ENCODE peak calls at places on chromosomes 4 and X, in nine cellular contexts. Y, C, I, X, L, D, H, V and T are unnamed samples.

GRCh38 chr4:159390648-159391047 is 287.8 kb downstream of the RAPGEF2 start:
- DNase-seq in Y (no peak), C (peak; percentile 100), I (peak; percentile 99), X (peak; percentile 48), L (peak; percentile 63), D (peak; percentile 94), H (peak; percentile 80), V (peak; percentile 99), T (peak; percentile 97)

GRCh38 chrX:48911407-48912182 is at the start of gene SLC35A2:
- DNase-seq in Y (peak; percentile 86), C (peak; percentile 77), I (peak; percentile 80), X (peak; percentile 85), L (peak; percentile 77), D (peak; percentile 75), H (peak; percentile 81), V (peak; percentile 66), T (peak; percentile 84)

GRCh38 chr4:7326306-7326692 is 108.4 kb downstream of the PSAPL1 start:
- DNase-seq in Y (no peak), C (no peak), I (no peak), X (no peak), L (no peak), D (no peak), H (no peak), V (no peak), T (no peak)

GRCh38 chr4:173735055-173735454 is 205.0 kb upstream of the HAND2 start:
- DNase-seq in Y (no peak), C (no peak), I (peak; percentile 29), X (no peak), L (no peak), D (no peak), H (peak; percentile 60), V (no peak), T (no peak)

GRCh38 chr4:100823066-100823992 is 305.5 kb upstream of the EMCN start:
- DNase-seq in Y (no peak), C (peak; percentile 76), I (peak; percentile 68), X (peak; percentile 82), L (peak; percentile 26), D (no peak), H (peak; percentile 7), V (peak; percentile 68), T (peak; percentile 71)

GRCh38 chr4:78584863-78585576 is 33.5 kb downstream of the ANXA3 start:
- DNase-seq in Y (no peak), C (no peak), I (no peak), X (peak; percentile 12), L (no peak), D (no peak), H (peak; percentile 44), V (peak; percentile 29), T (no peak)

GRCh38 chr4:113683143-113683542 is 78.4 kb downstream of the CAMK2D start:
- DNase-seq in Y (no peak), C (no peak), I (peak; percentile 45), X (no peak), L (no peak), D (no peak), H (no peak), V (no peak), T (no peak)

GRCh38 chr4:158316264-158316663 is 106.0 kb downstream of the TMEM144 start:
- DNase-seq in Y (no peak), C (peak; percentile 69), I (no peak), X (no peak), L (no peak), D (no peak), H (peak; percentile 51), V (peak; percentile 60), T (no peak)

GRCh38 chrX:67674741-67675140 is 130.9 kb downstream of the AR start:
- DNase-seq in Y (no peak), C (no peak), I (no peak), X (no peak), L (no peak), D (no peak), H (no peak), V (no peak), T (no peak)

GRCh38 chr4:176222149-176222548 is 26.8 kb upstream of the SPATA4 start:
- DNase-seq in Y (no peak), C (no peak), I (no peak), X (no peak), L (no peak), D (no peak), H (no peak), V (no peak), T (no peak)

DNA sequence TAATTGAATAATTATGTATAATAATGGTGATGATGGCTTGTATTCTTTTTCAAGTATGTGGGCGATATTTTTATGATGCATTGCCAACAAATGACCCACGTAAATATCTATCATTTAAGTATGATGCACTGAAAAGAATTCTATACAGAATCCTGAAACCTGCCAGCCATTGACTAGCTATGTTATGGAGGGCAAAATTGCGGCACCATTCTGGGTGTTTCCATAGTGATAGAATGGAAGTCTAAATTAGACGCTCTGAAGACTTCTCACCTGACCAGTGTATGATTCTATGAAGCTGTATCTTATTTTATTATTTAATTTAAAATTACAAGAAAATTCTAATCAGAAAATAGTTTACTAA is 673 bp upstream of the CENPC start:
- DNase-seq in Y (no peak), C (no peak), I (no peak), X (no peak), L (no peak), D (no peak), H (no peak), V (no peak), T (no peak)
- H2AFZ ChIP-seq in Y (no peak overlapping the region), C (peak overlapping the region; percentile 73), I (no peak overlapping the region), X (peak overlapping the region; percentile 74), L (peak overlapping the region; percentile 72), D (peak overlapping the region; percentile 70), H (peak overlapping the region; percentile 78), V (peak overlapping the region; percentile 65), T (peak overlapping the region; percentile 90)

DNA sequence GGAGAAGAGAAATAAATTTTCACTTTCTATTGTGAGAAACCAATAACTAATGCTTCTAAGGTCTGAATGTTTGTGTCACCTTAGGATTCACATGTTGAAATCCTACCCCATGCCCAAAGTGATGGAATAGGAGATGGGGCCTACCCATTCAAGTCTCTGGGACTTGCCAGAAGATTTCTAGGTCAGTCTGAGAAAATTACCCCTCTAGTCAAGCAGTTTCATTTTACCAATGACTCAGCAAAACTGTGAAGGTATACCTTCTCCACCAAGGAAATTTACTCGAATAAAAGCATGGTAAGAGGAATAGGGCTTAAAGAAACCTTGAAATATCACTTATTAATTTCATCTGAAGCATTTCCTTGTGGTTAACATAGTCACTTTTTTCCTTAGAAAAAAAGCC is 23.5 kb upstream of the PAPSS1 start:
- DNase-seq in Y (no peak), C (peak; percentile 13), I (no peak), X (no peak), L (no peak), D (no peak), H (no peak), V (no peak), T (no peak)
- H3K9ac ChIP-seq in Y (no peak overlapping the region), C (no peak overlapping the region), I (no peak overlapping the region), X (no peak overlapping the region), L (no peak overlapping the region), D (no peak overlapping the region), H (no peak overlapping the region), V (no peak overlapping the region), T (no peak overlapping the region)

GRCh38 chr4:52051213-52051614 is at the start of gene SPATA18:
- DNase-seq in Y (peak; percentile 28), C (peak; percentile 41), I (peak; percentile 41), X (no peak), L (no peak), D (no peak), H (peak; percentile 78), V (peak; percentile 10), T (no peak)
- H3K79me2 ChIP-seq in Y (no peaks in the 10 kb centered on the region), C (no peaks in the 10 kb centered on the region), I (peaks cover 17% of the 10 kb centered on the region), X (no peaks in the 10 kb centered on the region), L (no peaks in the 10 kb centered on the region), D (no peaks in the 10 kb centered on the region), H (peaks cover 16% of the 10 kb centered on the region), V (no peaks in the 10 kb centered on the region), T (no peaks in the 10 kb centered on the region)

DNA sequence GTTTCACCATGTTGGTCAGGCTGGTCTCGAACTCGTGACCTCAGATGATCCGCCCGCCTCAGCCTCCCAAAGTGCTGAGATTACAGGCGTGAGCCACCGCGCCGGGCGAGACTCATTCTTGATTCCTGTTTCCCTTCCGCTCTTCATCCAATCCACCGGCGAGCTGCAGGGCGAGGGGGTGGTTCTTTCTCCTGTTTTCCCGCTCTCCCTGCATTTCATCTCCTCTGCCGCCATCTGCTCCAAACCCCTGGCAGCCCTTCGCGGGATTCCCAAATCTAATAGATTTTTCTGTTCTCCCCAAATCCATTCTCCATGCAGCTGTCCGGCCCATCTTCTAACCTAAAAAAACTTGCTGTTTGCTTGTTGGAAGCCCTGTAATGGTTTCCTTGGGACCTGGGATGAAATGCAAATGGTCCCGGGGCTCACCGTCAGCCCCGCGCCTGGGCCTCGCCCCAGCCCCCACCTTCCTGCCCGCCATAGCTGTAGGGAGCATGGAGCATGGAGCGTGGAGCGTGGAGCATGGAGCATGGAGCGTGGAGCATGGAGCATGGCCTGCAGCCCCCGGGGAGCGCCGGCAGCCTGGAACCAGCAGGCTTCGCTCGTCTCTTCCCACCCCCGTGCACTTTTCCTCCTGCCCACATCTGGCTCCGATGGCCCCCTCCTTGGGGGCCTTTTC is 1.1 kb downstream of the ZFP42 start:
- DNase-seq in Y (peak; percentile 80), C (no peak), I (no peak), X (no peak), L (no peak), D (no peak), H (no peak), V (no peak), T (no peak)
- H2AFZ ChIP-seq in Y (no peak overlapping the region), C (no peak overlapping the region), I (no peak overlapping the region), X (no peak overlapping the region), L (no peak overlapping the region), D (no peak overlapping the region), H (no peak overlapping the region), V (no peak overlapping the region), T (no peak overlapping the region)

GRCh38 chrX:153460826-153461225 is 9.6 kb downstream of the HAUS7 start:
- DNase-seq in Y (peak; percentile 72), C (peak; percentile 40), I (no peak), X (peak; percentile 15), L (no peak), D (peak; percentile 47), H (peak; percentile 56), V (no peak), T (peak; percentile 57)
- H3K9ac ChIP-seq in Y (no peak overlapping the region), C (no peak overlapping the region), I (no peak overlapping the region), X (no peak overlapping the region), L (no peak overlapping the region), D (no peak overlapping the region), H (no peak overlapping the region), V (no peak overlapping the region), T (no peak overlapping the region)

GRCh38 chrX:24024819-24025740 is 1.9 kb downstream of the KLHL15 start:
- DNase-seq in Y (peak; percentile 87), C (peak; percentile 87), I (peak; percentile 76), X (peak; percentile 73), L (peak; percentile 60), D (peak; percentile 86), H (peak; percentile 94), V (peak; percentile 78), T (peak; percentile 86)
- H3K79me2 ChIP-seq in Y (peaks cover 6% of the 10 kb centered on the region), C (peaks cover 29% of the 10 kb centered on the region), I (peaks cover 42% of the 10 kb centered on the region), X (peaks cover 35% of the 10 kb centered on the region), L (peaks cover 47% of the 10 kb centered on the region), D (peaks cover 25% of the 10 kb centered on the region), H (peaks cover 50% of the 10 kb centered on the region), V (peaks cover 45% of the 10 kb centered on the region), T (peaks cover 49% of the 10 kb centered on the region)